ENCODE peak calls at places on chromosomes 6 and 20, in four cellular contexts. Q is HTR-8/SVneo, P is bronchial epithelial cell, O is astrocyte of the hippocampus. N is an unnamed sample.

GRCh38 chr6:54183616-54184015 is 72.4 kb downstream of the MLIP start:
- DNase-seq in Q (no peak), P (no peak), O (no peak), N (no peak)

GRCh38 chr6:12039540-12040459 is 27.7 kb downstream of the HIVEP1 start:
- DNase-seq in Q (no peak), P (no peak), O (no peak), N (no peak)

GRCh38 chr6:130389142-130389541 is 23.3 kb downstream of the TMEM200A start:
- DNase-seq in Q (no peak), P (no peak), O (no peak), N (no peak)

GRCh38 chr20:50286609-50287008 is 96.0 kb downstream of the CEBPB start:
- DNase-seq in Q (peak), P (peak), O (peak), N (peak)

GRCh38 chr6:134453792-134454510 is 136.0 kb upstream of the SGK1 start:
- DNase-seq in Q (no peak), P (peak), O (no peak), N (no peak)

GRCh38 chr6:83536034-83536646 is 23.8 kb downstream of the PRSS35 start:
- DNase-seq in Q (peak), P (peak), O (peak), N (peak)

GRCh38 chr6:150208606-150209352 is 65.9 kb downstream of the PPP1R14C start:
- DNase-seq in Q (no peak), P (no peak), O (peak), N (no peak)

GRCh38 chr6:63968650-63969049 is 333.0 kb downstream of the PHF3 start:
- DNase-seq in Q (no peak), P (no peak), O (no peak), N (no peak)

GRCh38 chr20:33803921-33804337 is 7.2 kb upstream of the CHMP4B start:
- DNase-seq in Q (peak), P (peak), O (peak), N (peak)

GRCh38 chr6:157269261-157269794 is 54.0 kb downstream of the TMEM242 start:
- DNase-seq in Q (peak), P (no peak), O (peak), N (peak)

N was measured in mammary epithelial cell.